ENCODE peak calls at places on chromosome 12, in seven cellular contexts. One of them, this sample, is unnamed.

GRCh38 chr12:6226002-6226700 is 26.0 kb downstream of the CD9 start:
- DNase-seq in osteocyte: no peak
- DNase-seq in endothelial cell: no peak
- DNase-seq in B cell: no peak
- DNase-seq in esophagus squamous epithelium: no peak
- DNase-seq in AG09309: no peak
- DNase-seq in WERI-Rb-1: no peak
- DNase-seq in this sample: no peak

GRCh38 chr12:122855071-122855829 is 20.0 kb downstream of the HIP1R start:
- DNase-seq in WERI-Rb-1: no peak
- DNase-seq in osteocyte: no peak
- DNase-seq in AG09309: no peak
- DNase-seq in endothelial cell: no peak
- DNase-seq in esophagus squamous epithelium: no peak
- DNase-seq in B cell: no peak
- DNase-seq in this sample: no peak

GRCh38 chr12:84056-84455 is 17.5 kb downstream of the IQSEC3 start:
- DNase-seq in endothelial cell: no peak
- DNase-seq in esophagus squamous epithelium: no peak
- DNase-seq in AG09309: no peak
- DNase-seq in WERI-Rb-1: no peak
- DNase-seq in B cell: no peak
- DNase-seq in osteocyte: no peak
- DNase-seq in this sample: no peak

GRCh38 chr12:115149685-115150378 is 465.9 kb upstream of the TBX3 start:
- DNase-seq in esophagus squamous epithelium: no peak
- DNase-seq in osteocyte: no peak
- DNase-seq in endothelial cell: no peak
- DNase-seq in WERI-Rb-1: no peak
- DNase-seq in B cell: no peak
- DNase-seq in AG09309: peak; percentile 74
- DNase-seq in this sample: no peak

GRCh38 chr12:65170245-65170881 is 980 bp downstream of the LEMD3 start:
- DNase-seq in B cell: peak; percentile 77
- DNase-seq in endothelial cell: peak; percentile 60
- DNase-seq in AG09309: no peak
- DNase-seq in osteocyte: peak; percentile 87
- DNase-seq in WERI-Rb-1: peak; percentile 74
- DNase-seq in esophagus squamous epithelium: no peak
- DNase-seq in this sample: peak; percentile 77

GRCh38 chr12:82756303-82756702 is 69.6 kb downstream of the TMTC2 start:
- DNase-seq in WERI-Rb-1: no peak
- DNase-seq in esophagus squamous epithelium: no peak
- DNase-seq in AG09309: no peak
- DNase-seq in B cell: no peak
- DNase-seq in osteocyte: no peak
- DNase-seq in endothelial cell: no peak
- DNase-seq in this sample: no peak

GRCh38 chr12:2488131-2488530 is 306.6 kb upstream of the FKBP4 start:
- DNase-seq in osteocyte: no peak
- DNase-seq in AG09309: no peak
- DNase-seq in esophagus squamous epithelium: no peak
- DNase-seq in WERI-Rb-1: no peak
- DNase-seq in B cell: no peak
- DNase-seq in endothelial cell: no peak
- DNase-seq in this sample: no peak

GRCh38 chr12:57477710-57478681 is 1.7 kb downstream of the ARHGAP9 start:
- DNase-seq in endothelial cell: no peak
- DNase-seq in esophagus squamous epithelium: no peak
- DNase-seq in WERI-Rb-1: no peak
- DNase-seq in AG09309: no peak
- DNase-seq in B cell: peak; percentile 68
- DNase-seq in osteocyte: no peak
- DNase-seq in this sample: no peak

GRCh38 chr12:122422769-122423257 is 344 bp upstream of the CLIP1 start:
- DNase-seq in endothelial cell: peak; percentile 23
- DNase-seq in osteocyte: no peak
- DNase-seq in B cell: peak; percentile 32
- DNase-seq in esophagus squamous epithelium: no peak
- DNase-seq in AG09309: no peak
- DNase-seq in WERI-Rb-1: peak; percentile 58
- DNase-seq in this sample: peak; percentile 68

GRCh38 chr12:98085360-98085759 is 430.0 kb upstream of the TMPO start:
- DNase-seq in B cell: no peak
- DNase-seq in WERI-Rb-1: no peak
- DNase-seq in endothelial cell: no peak
- DNase-seq in osteocyte: no peak
- DNase-seq in AG09309: no peak
- DNase-seq in esophagus squamous epithelium: no peak
- DNase-seq in this sample: no peak

GRCh38 chr12:39012870-39013269 is 107.5 kb upstream of the CPNE8 start:
- DNase-seq in esophagus squamous epithelium: no peak
- DNase-seq in WERI-Rb-1: no peak
- DNase-seq in AG09309: no peak
- DNase-seq in osteocyte: no peak
- DNase-seq in endothelial cell: no peak
- DNase-seq in B cell: no peak
- DNase-seq in this sample: no peak

GRCh38 chr12:46108721-46109120 is 118.3 kb upstream of the SCAF11 start:
- DNase-seq in esophagus squamous epithelium: no peak
- DNase-seq in osteocyte: no peak
- DNase-seq in WERI-Rb-1: no peak
- DNase-seq in AG09309: no peak
- DNase-seq in B cell: peak; percentile 67
- DNase-seq in endothelial cell: no peak
- DNase-seq in this sample: no peak

GRCh38 chr12:107331471-107331870 is 238.1 kb upstream of the CRY1 start:
- DNase-seq in endothelial cell: no peak
- DNase-seq in esophagus squamous epithelium: no peak
- DNase-seq in WERI-Rb-1: no peak
- DNase-seq in osteocyte: no peak
- DNase-seq in B cell: no peak
- DNase-seq in AG09309: no peak
- DNase-seq in this sample: no peak

GRCh38 chr12:4134833-4135597 is 138.5 kb upstream of the CCND2 start:
- DNase-seq in esophagus squamous epithelium: no peak
- DNase-seq in WERI-Rb-1: no peak
- DNase-seq in endothelial cell: peak; percentile 52
- DNase-seq in osteocyte: peak; percentile 49
- DNase-seq in B cell: no peak
- DNase-seq in AG09309: no peak
- DNase-seq in this sample: peak; percentile 55

GRCh38 chr12:127145929-127146789 is 1120.8 kb upstream of the TMEM132C start:
- DNase-seq in esophagus squamous epithelium: no peak
- DNase-seq in osteocyte: no peak
- DNase-seq in B cell: peak; percentile 23
- DNase-seq in WERI-Rb-1: no peak
- DNase-seq in endothelial cell: no peak
- DNase-seq in AG09309: no peak
- DNase-seq in this sample: no peak

DNA sequence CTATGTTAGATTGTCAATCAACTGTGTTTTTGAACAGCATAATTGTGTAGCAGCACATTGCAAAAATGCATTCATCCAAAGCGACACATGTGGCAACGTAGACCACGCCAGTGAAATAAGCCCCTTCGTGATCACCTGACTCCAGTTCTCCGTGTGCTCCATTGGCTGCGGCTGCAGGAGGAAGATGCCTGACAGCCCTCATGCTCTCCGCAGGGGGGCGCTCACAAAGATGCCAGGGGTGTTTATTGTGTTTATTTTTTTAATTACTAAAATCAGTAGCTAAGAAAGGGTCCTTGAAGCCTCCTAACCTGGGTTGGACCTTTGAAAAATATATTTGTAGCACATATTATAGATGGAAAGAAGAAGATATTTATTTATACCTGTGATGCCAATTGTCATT is 116.3 kb downstream of the SLC15A4 start:
- DNase-seq in AG09309: no peak
- DNase-seq in WERI-Rb-1: no peak
- DNase-seq in osteocyte: no peak
- DNase-seq in esophagus squamous epithelium: no peak
- DNase-seq in endothelial cell: no peak
- DNase-seq in B cell: no peak
- DNase-seq in this sample: no peak
- TF ChIP-seq CTCF in AG09309: no peak
- TF ChIP-seq CTCF in WERI-Rb-1: no peak
- TF ChIP-seq CTCF in osteocyte: no peak
- TF ChIP-seq CTCF in esophagus squamous epithelium: no peak
- TF ChIP-seq CTCF in endothelial cell: no peak
- TF ChIP-seq CTCF in B cell: no peak
- TF ChIP-seq CTCF in this sample: no peak

DNA sequence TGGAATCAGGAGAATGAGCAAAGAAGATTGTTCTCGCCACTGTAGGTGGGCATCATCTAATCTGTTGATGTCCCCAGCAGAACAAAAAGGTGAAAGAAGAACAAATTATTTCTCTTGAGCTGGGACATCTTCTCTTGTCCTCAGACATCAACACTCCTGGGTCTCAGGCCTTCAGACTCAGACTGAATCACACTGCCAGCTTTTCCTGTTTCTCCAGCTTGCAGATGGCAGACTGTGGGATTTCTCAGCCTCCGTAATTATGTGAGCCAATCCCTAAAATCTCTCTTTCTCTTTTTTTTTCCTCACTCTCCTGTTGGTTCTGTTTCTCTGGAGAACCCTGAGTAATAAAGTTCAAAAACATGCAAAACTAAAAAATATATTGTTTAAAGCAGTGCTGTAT is 3.7 kb upstream of the TMPRSS12 start:
- DNase-seq in endothelial cell: no peak
- DNase-seq in AG09309: no peak
- DNase-seq in WERI-Rb-1: no peak
- DNase-seq in osteocyte: no peak
- DNase-seq in B cell: no peak
- DNase-seq in esophagus squamous epithelium: no peak
- DNase-seq in this sample: no peak
- TF ChIP-seq CTCF in endothelial cell: no peak
- TF ChIP-seq CTCF in AG09309: no peak
- TF ChIP-seq CTCF in WERI-Rb-1: no peak
- TF ChIP-seq CTCF in osteocyte: no peak
- TF ChIP-seq CTCF in B cell: no peak
- TF ChIP-seq CTCF in esophagus squamous epithelium: no peak
- TF ChIP-seq CTCF in this sample: no peak

GRCh38 chr12:31772685-31773222 is 43.9 kb upstream of the AMN1 start:
- DNase-seq in AG09309: no peak
- DNase-seq in osteocyte: no peak
- DNase-seq in B cell: no peak
- DNase-seq in esophagus squamous epithelium: no peak
- DNase-seq in WERI-Rb-1: no peak
- DNase-seq in endothelial cell: peak; percentile 11
- DNase-seq in this sample: no peak

GRCh38 chr12:31772186-31772585 is 43.4 kb upstream of the AMN1 start:
- DNase-seq in AG09309: no peak
- DNase-seq in B cell: no peak
- DNase-seq in osteocyte: no peak
- DNase-seq in endothelial cell: no peak
- DNase-seq in esophagus squamous epithelium: no peak
- DNase-seq in WERI-Rb-1: no peak
- DNase-seq in this sample: no peak

GRCh38 chr12:31773223-31773750 is 44.5 kb upstream of the AMN1 start:
- DNase-seq in WERI-Rb-1: no peak
- DNase-seq in endothelial cell: no peak
- DNase-seq in esophagus squamous epithelium: no peak
- DNase-seq in B cell: no peak
- DNase-seq in osteocyte: no peak
- DNase-seq in AG09309: no peak
- DNase-seq in this sample: no peak

GRCh38 chr12:31765931-31766330 is 37.1 kb upstream of the AMN1 start:
- DNase-seq in osteocyte: no peak
- DNase-seq in WERI-Rb-1: no peak
- DNase-seq in AG09309: no peak
- DNase-seq in esophagus squamous epithelium: no peak
- DNase-seq in endothelial cell: no peak
- DNase-seq in B cell: no peak
- DNase-seq in this sample: no peak

DNA sequence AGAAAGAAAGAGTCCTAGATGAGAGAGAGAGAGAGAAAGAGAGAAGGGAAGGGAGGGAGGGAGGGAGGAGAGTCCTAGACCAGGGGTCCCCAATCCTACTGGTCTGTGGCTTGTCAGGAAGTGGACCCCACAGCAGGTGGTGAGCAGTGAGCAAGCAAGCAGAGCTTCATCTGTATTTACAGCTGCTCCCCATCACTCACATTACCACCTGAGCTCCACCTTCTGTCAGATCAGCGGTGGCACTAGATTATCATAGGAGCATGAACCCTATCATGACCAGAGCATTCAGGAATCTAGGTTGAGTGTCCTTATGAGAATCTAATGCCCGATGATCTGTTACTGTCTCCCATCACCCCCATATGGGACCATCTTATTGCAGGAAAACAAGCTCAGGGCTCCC is 39.2 kb upstream of the AMN1 start:
- DNase-seq in WERI-Rb-1: no peak
- DNase-seq in B cell: no peak
- DNase-seq in AG09309: no peak
- DNase-seq in osteocyte: no peak
- DNase-seq in endothelial cell: no peak
- DNase-seq in esophagus squamous epithelium: no peak
- DNase-seq in this sample: no peak
- TF ChIP-seq CTCF in WERI-Rb-1: no peak
- TF ChIP-seq CTCF in B cell: no peak
- TF ChIP-seq CTCF in AG09309: no peak
- TF ChIP-seq CTCF in osteocyte: no peak
- TF ChIP-seq CTCF in endothelial cell: no peak
- TF ChIP-seq CTCF in esophagus squamous epithelium: no peak
- TF ChIP-seq CTCF in this sample: no peak

DNA sequence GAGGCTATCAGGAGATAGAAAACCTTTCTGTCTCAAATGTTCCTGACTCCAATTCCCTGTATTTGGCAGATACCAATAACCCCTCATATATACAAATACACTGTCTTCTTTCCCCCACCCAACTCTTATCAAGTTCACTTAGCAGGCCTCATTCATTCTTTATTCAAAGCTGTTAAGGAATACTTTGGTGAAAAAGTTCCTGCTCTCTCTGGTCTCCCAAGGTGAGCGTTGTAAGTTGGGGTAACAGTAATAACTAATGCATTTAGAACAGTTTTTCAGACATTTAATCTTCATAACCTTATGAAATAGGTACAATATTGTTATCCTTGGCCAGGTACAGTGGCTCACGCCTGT is 3.9 kb upstream of the GDF11 start:
- DNase-seq in B cell: no peak
- DNase-seq in WERI-Rb-1: no peak
- DNase-seq in endothelial cell: no peak
- DNase-seq in osteocyte: no peak
- DNase-seq in AG09309: no peak
- DNase-seq in esophagus squamous epithelium: no peak
- DNase-seq in this sample: no peak
- TF ChIP-seq CTCF in B cell: peak; percentile 50
- TF ChIP-seq CTCF in WERI-Rb-1: no peak
- TF ChIP-seq CTCF in endothelial cell: peak; percentile 28
- TF ChIP-seq CTCF in osteocyte: no peak
- TF ChIP-seq CTCF in AG09309: no peak
- TF ChIP-seq CTCF in esophagus squamous epithelium: no peak
- TF ChIP-seq CTCF in this sample: no peak